ENCODE peak calls at places on chromosomes 11 and 22, in six cellular contexts. P is CD8-positive, alpha-beta memory T cell; H is AG04449; Q is Jurkat, Clone E6-1; F is iPS DF 6.9; L is NT2/D1. D is an unnamed sample.

GRCh38 chr22:42500164-42500835 is 19.3 kb downstream of the RRP7A start:
- DNase-seq in Q (peak), L (peak), P (peak), H (no peak), F (peak), D (no peak)

GRCh38 chr22:17726561-17727243 is 47.6 kb downstream of the BID start:
- DNase-seq in F (no peak), P (no peak), L (no peak), H (peak), Q (peak), D (no peak)

GRCh38 chr11:61791737-61792309 is 576 bp downstream of the TMEM258 start:
- DNase-seq in F (no peak), Q (no peak), P (no peak), L (peak), H (peak), D (no peak)

GRCh38 chr11:12287009-12287373 is 90.4 kb upstream of the PARVA start:
- DNase-seq in Q (no peak), L (peak), F (no peak), H (peak), P (no peak), D (peak)

GRCh38 chr11:17240780-17241179 is 33.0 kb upstream of the PIK3C2A start:
- DNase-seq in Q (no peak), P (no peak), L (no peak), H (no peak), F (no peak), D (no peak)

GRCh38 chr22:23557036-23557435 is 23.1 kb downstream of the IGLL1 start:
- DNase-seq in F (no peak), P (no peak), Q (no peak), H (no peak), L (no peak), D (no peak)

GRCh38 chr11:456533-456932 is 6.5 kb downstream of the PTDSS2 start:
- DNase-seq in H (no peak), L (no peak), Q (no peak), F (no peak), P (peak), D (no peak)

GRCh38 chr11:57279131-57279530 is 42.1 kb upstream of the APLNR start:
- DNase-seq in H (no peak), P (no peak), F (no peak), Q (no peak), L (no peak), D (no peak)

GRCh38 chr11:4183410-4184057 is 88.9 kb downstream of the RRM1 start:
- DNase-seq in H (no peak), Q (no peak), F (no peak), L (no peak), P (no peak), D (no peak)

GRCh38 chr11:4187055-4187988 is 92.7 kb downstream of the RRM1 start:
- DNase-seq in F (peak), H (no peak), Q (peak), L (peak), P (peak), D (peak)

GRCh38 chr11:4184163-4184916 is 89.7 kb downstream of the RRM1 start:
- DNase-seq in L (no peak), H (no peak), F (no peak), P (no peak), Q (no peak), D (peak)

GRCh38 chr11:4185561-4185960 is 91.0 kb downstream of the RRM1 start:
- DNase-seq in P (no peak), H (no peak), F (no peak), Q (no peak), L (no peak), D (no peak)

DNA sequence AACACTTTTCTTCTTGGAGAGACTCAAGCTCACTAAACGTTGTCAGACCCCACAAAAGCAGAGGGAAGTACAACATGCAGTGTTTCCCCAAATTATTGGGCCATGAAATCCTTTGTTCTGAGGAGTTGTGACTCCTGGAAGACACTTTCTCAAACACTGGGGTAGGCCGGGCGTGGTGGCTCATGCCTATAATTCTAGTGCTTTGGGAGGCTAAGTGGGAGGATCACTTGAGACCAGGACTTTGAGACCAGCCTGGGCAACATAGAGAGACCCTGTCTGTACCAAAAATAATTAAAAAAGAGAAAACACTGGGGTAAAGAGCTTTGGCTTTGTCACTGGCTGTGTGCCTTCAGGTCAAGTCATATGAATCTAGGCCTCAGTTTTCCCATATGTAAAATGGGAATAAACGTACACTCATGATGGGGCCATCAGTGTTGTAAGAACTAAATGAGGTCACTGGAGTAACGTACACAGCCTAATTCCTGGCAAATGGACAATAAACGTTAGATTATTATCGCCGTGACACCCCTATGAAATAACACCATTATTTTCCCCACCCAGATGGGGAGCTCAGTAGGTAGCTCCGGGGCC is 92.0 kb downstream of the RRM1 start:
- DNase-seq in Q (no peak), F (no peak), P (no peak), L (no peak), H (no peak), D (no peak)
- H3K4me3 ChIP-seq in Q (peak), F (peak), P (no peak), L (peak), H (peak), D (peak)

GRCh38 chr22:36507518-36508010 is 724 bp upstream of the FOXRED2 start:
- DNase-seq in F (no peak), Q (no peak), L (no peak), H (no peak), P (no peak), D (no peak)

GRCh38 chr22:36510966-36511881 is 4.4 kb upstream of the FOXRED2 start:
- DNase-seq in H (no peak), P (peak), F (no peak), L (no peak), Q (no peak), D (no peak)

GRCh38 chr22:36506637-36507517 is at the start of gene FOXRED2:
- DNase-seq in H (no peak), F (peak), L (peak), Q (peak), P (peak), D (no peak)

GRCh38 chr22:36510384-36510783 is 3.5 kb upstream of the FOXRED2 start:
- DNase-seq in L (no peak), H (no peak), F (no peak), Q (no peak), P (no peak), D (no peak)

GRCh38 chr22:36505998-36506635 is 723 bp downstream of the FOXRED2 start:
- DNase-seq in P (no peak), Q (no peak), H (no peak), L (no peak), F (no peak), D (no peak)
- H3K4me3 ChIP-seq in P (peak), Q (peak), H (peak), L (peak), F (peak), D (peak)

DNA sequence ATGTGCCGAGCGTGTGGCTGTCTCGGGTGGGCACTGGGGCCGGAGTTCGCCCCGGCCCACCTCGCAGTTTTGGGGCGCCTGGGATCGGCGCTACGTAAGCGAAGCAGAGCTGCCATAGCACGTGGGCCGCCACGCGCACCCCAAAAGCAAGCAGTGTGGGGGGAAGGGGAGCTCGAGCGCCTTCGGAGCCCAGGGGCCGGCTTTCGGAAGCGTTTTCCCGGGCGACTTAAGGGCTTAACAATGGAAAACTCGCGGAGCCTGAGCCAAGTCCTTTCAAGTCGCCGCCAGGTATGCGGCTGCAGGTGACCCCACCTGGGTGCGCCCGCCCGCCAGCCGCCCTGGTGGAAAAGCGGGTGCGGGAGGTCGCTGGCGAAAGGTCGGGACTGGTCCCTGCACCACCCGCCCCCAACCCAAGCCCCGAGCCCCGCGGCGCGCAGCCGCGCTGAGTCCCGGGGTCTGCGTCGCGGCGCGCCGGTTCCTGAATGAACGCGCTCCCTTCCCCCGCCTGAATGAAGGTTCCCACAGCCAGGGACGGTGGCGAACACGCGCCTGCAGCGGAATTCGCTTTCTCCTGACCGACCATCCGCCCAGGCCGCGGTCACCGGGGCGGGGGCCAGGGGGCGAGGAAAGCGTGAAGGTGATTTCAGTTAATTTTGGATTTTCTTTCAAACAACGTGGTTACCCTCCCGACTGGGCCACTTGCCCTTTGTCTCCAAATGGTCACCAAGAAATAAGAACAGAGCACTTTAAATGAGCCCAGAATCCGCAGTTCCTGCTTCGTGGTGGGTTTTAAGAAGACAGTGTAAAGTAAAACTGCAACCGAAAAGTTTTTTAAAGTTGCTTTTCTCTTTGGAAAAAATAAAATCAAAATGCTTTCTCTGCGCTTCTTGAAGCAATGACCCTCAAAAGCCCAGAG is 2.7 kb upstream of the CCND1 start:
- DNase-seq in P (no peak), L (peak), Q (no peak), F (no peak), H (no peak), D (no peak)
- H3K4me3 ChIP-seq in P (no peak), L (peak), Q (no peak), F (peak), H (peak), D (peak)

GRCh38 chr11:47449541-47449940 is 605 bp upstream of the RAPSN start:
- DNase-seq in L (no peak), Q (no peak), H (no peak), F (no peak), P (no peak), D (no peak)

GRCh38 chr11:47448566-47449427 is at the start of gene RAPSN:
- DNase-seq in P (no peak), F (no peak), H (no peak), L (no peak), Q (no peak), D (no peak)

GRCh38 chr11:47446833-47447232 is 2.1 kb downstream of the RAPSN start:
- DNase-seq in L (no peak), P (no peak), Q (no peak), F (no peak), H (no peak), D (no peak)

GRCh38 chr11:47445840-47446239 is 3.1 kb downstream of the RAPSN start:
- DNase-seq in Q (no peak), F (no peak), H (no peak), P (no peak), L (no peak), D (no peak)

GRCh38 chr11:47447906-47448305 is 1.0 kb downstream of the RAPSN start:
- DNase-seq in F (no peak), L (no peak), P (no peak), Q (no peak), H (no peak), D (no peak)
- H3K4me3 ChIP-seq in F (no peak), L (no peak), P (no peak), Q (no peak), H (no peak), D (no peak)

DNA sequence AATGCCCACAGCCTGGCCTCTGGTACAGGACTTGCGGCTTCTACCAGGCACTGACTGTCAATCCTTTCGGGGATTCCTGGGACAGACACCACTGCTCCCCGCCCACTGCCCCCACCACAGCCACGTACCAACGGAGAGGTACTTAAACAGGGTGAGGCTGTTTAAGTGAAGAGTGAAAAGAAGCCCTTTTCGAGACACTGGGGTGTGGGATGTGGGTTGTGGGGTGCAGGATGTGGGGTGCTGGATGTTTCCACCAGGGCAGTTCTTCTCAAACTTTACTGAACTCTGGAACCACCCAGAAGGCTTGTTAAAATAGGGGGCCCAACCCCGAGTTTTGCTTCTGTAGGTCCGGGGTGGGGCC is 34.2 kb upstream of the PRR5 start:
- DNase-seq in Q (no peak), P (peak), F (no peak), H (no peak), L (no peak), D (no peak)
- H3K4me3 ChIP-seq in Q (no peak), P (peak), F (peak), H (peak), L (peak), D (peak)

GRCh38 chr22:45867906-45868555 is 108.9 kb downstream of the WNT7B start:
- DNase-seq in P (no peak), F (no peak), Q (no peak), H (no peak), L (no peak), D (peak)

GRCh38 chr22:45864959-45865496 is 111.9 kb downstream of the WNT7B start:
- DNase-seq in F (no peak), H (no peak), Q (no peak), P (no peak), L (no peak), D (peak)

GRCh38 chr22:45865561-45866397 is 111.2 kb downstream of the WNT7B start:
- DNase-seq in P (no peak), L (no peak), F (no peak), Q (no peak), H (no peak), D (peak)

GRCh38 chr22:45867118-45867905 is 109.7 kb downstream of the WNT7B start:
- DNase-seq in L (no peak), H (no peak), Q (no peak), F (no peak), P (no peak), D (no peak)

GRCh38 chr22:45866398-45867117 is 110.4 kb downstream of the WNT7B start:
- DNase-seq in L (no peak), Q (no peak), P (no peak), F (no peak), H (no peak), D (peak)
- H3K4me3 ChIP-seq in L (no peak), Q (no peak), P (no peak), F (peak), H (peak), D (peak)

GRCh38 chr11:118274184-118274583 is 10.1 kb upstream of the MPZL2 start:
- DNase-seq in P (no peak), F (no peak), H (no peak), Q (no peak), L (no peak), D (no peak)
- H3K4me3 ChIP-seq in P (no peak), F (no peak), H (no peak), Q (no peak), L (no peak), D (no peak)

DNA sequence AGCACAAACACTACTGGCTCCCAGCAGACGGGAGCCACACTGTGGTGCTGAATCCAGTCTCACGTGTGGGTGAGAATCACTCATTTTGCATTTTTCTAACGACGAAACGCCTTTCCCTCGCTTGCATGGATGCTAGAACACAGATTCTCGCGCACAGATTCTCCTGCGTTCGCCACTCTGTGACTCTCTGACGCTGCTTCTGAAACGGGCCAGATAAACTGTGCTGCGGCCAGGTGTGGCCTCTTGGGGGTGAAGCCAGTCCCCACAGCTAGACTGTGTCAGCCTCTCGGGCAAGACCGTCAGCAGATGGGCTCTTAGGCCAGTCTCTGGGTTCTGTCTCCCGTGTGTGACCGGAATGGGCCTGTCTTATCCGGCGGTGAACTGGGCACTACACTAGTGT is 44.6 kb downstream of the TRMU start:
- DNase-seq in F (no peak), H (no peak), P (no peak), Q (no peak), L (no peak), D (no peak)
- H3K4me3 ChIP-seq in F (no peak), H (no peak), P (no peak), Q (no peak), L (no peak), D (no peak)

DNA sequence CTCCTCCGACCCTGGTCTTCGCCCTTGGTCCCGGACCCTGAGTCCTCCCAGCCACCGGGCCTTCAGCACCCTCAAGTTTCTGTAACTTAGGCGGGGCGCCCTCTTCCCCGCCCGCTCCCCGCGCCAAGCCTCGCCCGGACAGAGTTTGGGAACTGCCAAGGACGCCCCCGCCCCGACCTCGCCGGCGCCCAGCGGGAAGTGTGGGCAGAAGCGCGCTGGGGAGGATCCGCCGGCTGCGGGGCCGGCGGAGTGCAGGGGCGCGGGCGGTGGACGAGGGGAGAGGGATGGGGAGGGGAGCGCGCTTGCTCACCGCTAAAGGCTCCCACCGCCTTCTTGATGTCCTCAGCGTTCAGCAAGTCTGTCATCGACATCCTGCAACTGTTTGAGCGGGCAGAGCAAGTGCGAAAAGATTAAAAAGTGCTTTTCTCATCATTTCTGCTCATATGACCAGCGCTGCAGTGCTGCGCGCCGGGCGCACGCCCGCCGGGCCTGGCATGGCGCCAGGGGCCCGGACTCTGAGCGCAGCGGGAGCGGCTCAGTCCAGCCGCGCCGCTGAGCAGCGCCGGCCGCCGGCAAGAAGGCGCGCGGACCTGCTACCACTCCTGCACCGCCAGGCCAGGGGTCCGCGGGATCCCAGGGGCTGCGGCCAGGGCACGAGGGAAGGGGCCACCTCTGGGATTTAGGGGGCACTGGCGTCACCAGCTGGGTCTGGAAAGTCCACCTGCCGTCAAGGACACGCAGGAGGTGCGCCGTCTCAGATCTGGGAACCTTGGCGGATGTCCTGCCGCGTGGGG is at the start of gene PVALB:
- DNase-seq in H (no peak), L (no peak), Q (no peak), F (no peak), P (no peak), D (no peak)
- H3K4me3 ChIP-seq in H (no peak), L (peak), Q (no peak), F (peak), P (no peak), D (peak)

D was measured in vagina.